ENCODE peak calls at places on chromosomes 2 and 18, in five cellular contexts. One of them, this sample, is unnamed. For H3K4me1, the result is how much of the 10 kb centered on the place peaks cover.

GRCh38 chr2:99878951-99879350 is 263.4 kb downstream of the AFF3 start:
- DNase-seq in cardiac muscle cell: peak
- DNase-seq in SK-N-SH: no peak
- DNase-seq in GM12878: no peak
- DNase-seq in fibroblast of lung: peak
- DNase-seq in this sample: no peak

GRCh38 chr2:220550995-220551702 is 923.7 kb downstream of the SLC4A3 start:
- DNase-seq in cardiac muscle cell: no peak
- DNase-seq in SK-N-SH: no peak
- DNase-seq in GM12878: no peak
- DNase-seq in fibroblast of lung: no peak
- DNase-seq in this sample: no peak

GRCh38 chr18:45335644-45336043 is 279.6 kb upstream of the SLC14A2 start:
- DNase-seq in cardiac muscle cell: no peak
- DNase-seq in SK-N-SH: no peak
- DNase-seq in GM12878: no peak
- DNase-seq in fibroblast of lung: no peak
- DNase-seq in this sample: no peak

GRCh38 chr2:138959031-138959430 is 178.8 kb upstream of the NXPH2 start:
- DNase-seq in cardiac muscle cell: no peak
- DNase-seq in SK-N-SH: no peak
- DNase-seq in GM12878: no peak
- DNase-seq in fibroblast of lung: no peak
- DNase-seq in this sample: no peak

GRCh38 chr2:102251042-102251848 is 60.1 kb upstream of the IL1RL1 start:
- DNase-seq in cardiac muscle cell: peak
- DNase-seq in SK-N-SH: peak
- DNase-seq in GM12878: no peak
- DNase-seq in fibroblast of lung: peak
- DNase-seq in this sample: peak

GRCh38 chr18:44896817-44897216 is 216.1 kb downstream of the SETBP1 start:
- DNase-seq in cardiac muscle cell: no peak
- DNase-seq in SK-N-SH: no peak
- DNase-seq in GM12878: no peak
- DNase-seq in fibroblast of lung: no peak
- DNase-seq in this sample: no peak

GRCh38 chr2:223735035-223735640 is 102.2 kb downstream of the AP1S3 start:
- DNase-seq in cardiac muscle cell: peak
- DNase-seq in SK-N-SH: no peak
- DNase-seq in GM12878: no peak
- DNase-seq in fibroblast of lung: peak
- DNase-seq in this sample: no peak

GRCh38 chr18:27844416-27844792 is 332.5 kb downstream of the CDH2 start:
- DNase-seq in cardiac muscle cell: peak
- DNase-seq in SK-N-SH: no peak
- DNase-seq in GM12878: no peak
- DNase-seq in fibroblast of lung: peak
- DNase-seq in this sample: no peak

GRCh38 chr2:238509151-238509820 is 82.6 kb downstream of the ASB1 start:
- DNase-seq in cardiac muscle cell: peak
- DNase-seq in SK-N-SH: no peak
- DNase-seq in GM12878: no peak
- DNase-seq in fibroblast of lung: peak
- DNase-seq in this sample: peak

GRCh38 chr2:205763708-205764501 is 81.6 kb downstream of the NRP2 start:
- DNase-seq in cardiac muscle cell: peak
- DNase-seq in SK-N-SH: peak
- DNase-seq in GM12878: no peak
- DNase-seq in fibroblast of lung: peak
- DNase-seq in this sample: peak

GRCh38 chr2:168160897-168161296 is 86.5 kb downstream of the STK39 start:
- DNase-seq in cardiac muscle cell: no peak
- DNase-seq in SK-N-SH: no peak
- DNase-seq in GM12878: no peak
- DNase-seq in fibroblast of lung: peak
- DNase-seq in this sample: peak

GRCh38 chr2:25972049-25972823 is 10.1 kb downstream of the KIF3C start:
- DNase-seq in cardiac muscle cell: peak
- DNase-seq in SK-N-SH: no peak
- DNase-seq in GM12878: no peak
- DNase-seq in fibroblast of lung: no peak
- DNase-seq in this sample: no peak

GRCh38 chr2:221588306-221588985 is 16.3 kb upstream of the EPHA4 start:
- DNase-seq in cardiac muscle cell: no peak
- DNase-seq in SK-N-SH: no peak
- DNase-seq in GM12878: no peak
- DNase-seq in fibroblast of lung: no peak
- DNase-seq in this sample: no peak

GRCh38 chr2:221529943-221530652 is 42.0 kb downstream of the EPHA4 start:
- DNase-seq in cardiac muscle cell: peak
- DNase-seq in SK-N-SH: no peak
- DNase-seq in GM12878: no peak
- DNase-seq in fibroblast of lung: peak
- DNase-seq in this sample: peak

GRCh38 chr2:133379159-133379558 is 189.1 kb downstream of the NCKAP5 start:
- DNase-seq in cardiac muscle cell: no peak
- DNase-seq in SK-N-SH: peak
- DNase-seq in GM12878: no peak
- DNase-seq in fibroblast of lung: peak
- DNase-seq in this sample: no peak

GRCh38 chr2:173288561-173288960 is 66.1 kb upstream of the CDCA7 start:
- DNase-seq in cardiac muscle cell: peak
- DNase-seq in SK-N-SH: no peak
- DNase-seq in GM12878: no peak
- DNase-seq in fibroblast of lung: peak
- DNase-seq in this sample: no peak

GRCh38 chr2:84865181-84865783 is 15.6 kb downstream of the TRABD2A start:
- DNase-seq in cardiac muscle cell: peak
- DNase-seq in SK-N-SH: no peak
- DNase-seq in GM12878: no peak
- DNase-seq in fibroblast of lung: peak
- DNase-seq in this sample: peak

GRCh38 chr2:227607969-227608368 is 6.7 kb downstream of the SCYGR3 start:
- DNase-seq in cardiac muscle cell: peak
- DNase-seq in SK-N-SH: no peak
- DNase-seq in GM12878: no peak
- DNase-seq in fibroblast of lung: no peak
- DNase-seq in this sample: no peak

GRCh38 chr2:106572541-106573148 is 85.5 kb downstream of the CD8B2 start:
- DNase-seq in cardiac muscle cell: peak
- DNase-seq in SK-N-SH: no peak
- DNase-seq in GM12878: no peak
- DNase-seq in fibroblast of lung: no peak
- DNase-seq in this sample: peak

GRCh38 chr2:27162151-27163121 is 13.6 kb downstream of the TCF23 start:
- DNase-seq in cardiac muscle cell: peak
- DNase-seq in SK-N-SH: no peak
- DNase-seq in GM12878: no peak
- DNase-seq in fibroblast of lung: peak
- DNase-seq in this sample: no peak

GRCh38 chr2:176492583-176492982 is 223.3 kb downstream of the MTX2 start:
- DNase-seq in cardiac muscle cell: no peak
- DNase-seq in SK-N-SH: no peak
- DNase-seq in GM12878: no peak
- DNase-seq in fibroblast of lung: no peak
- DNase-seq in this sample: no peak

GRCh38 chr2:176490061-176490861 is 221.0 kb downstream of the MTX2 start:
- DNase-seq in cardiac muscle cell: peak
- DNase-seq in SK-N-SH: peak
- DNase-seq in GM12878: no peak
- DNase-seq in fibroblast of lung: peak
- DNase-seq in this sample: no peak

GRCh38 chr2:176493909-176494308 is 224.7 kb downstream of the MTX2 start:
- DNase-seq in cardiac muscle cell: no peak
- DNase-seq in SK-N-SH: no peak
- DNase-seq in GM12878: no peak
- DNase-seq in fibroblast of lung: no peak
- DNase-seq in this sample: no peak

GRCh38 chr2:176493221-176493825 is 224.1 kb downstream of the MTX2 start:
- DNase-seq in cardiac muscle cell: no peak
- DNase-seq in SK-N-SH: no peak
- DNase-seq in GM12878: no peak
- DNase-seq in fibroblast of lung: no peak
- DNase-seq in this sample: peak

DNA sequence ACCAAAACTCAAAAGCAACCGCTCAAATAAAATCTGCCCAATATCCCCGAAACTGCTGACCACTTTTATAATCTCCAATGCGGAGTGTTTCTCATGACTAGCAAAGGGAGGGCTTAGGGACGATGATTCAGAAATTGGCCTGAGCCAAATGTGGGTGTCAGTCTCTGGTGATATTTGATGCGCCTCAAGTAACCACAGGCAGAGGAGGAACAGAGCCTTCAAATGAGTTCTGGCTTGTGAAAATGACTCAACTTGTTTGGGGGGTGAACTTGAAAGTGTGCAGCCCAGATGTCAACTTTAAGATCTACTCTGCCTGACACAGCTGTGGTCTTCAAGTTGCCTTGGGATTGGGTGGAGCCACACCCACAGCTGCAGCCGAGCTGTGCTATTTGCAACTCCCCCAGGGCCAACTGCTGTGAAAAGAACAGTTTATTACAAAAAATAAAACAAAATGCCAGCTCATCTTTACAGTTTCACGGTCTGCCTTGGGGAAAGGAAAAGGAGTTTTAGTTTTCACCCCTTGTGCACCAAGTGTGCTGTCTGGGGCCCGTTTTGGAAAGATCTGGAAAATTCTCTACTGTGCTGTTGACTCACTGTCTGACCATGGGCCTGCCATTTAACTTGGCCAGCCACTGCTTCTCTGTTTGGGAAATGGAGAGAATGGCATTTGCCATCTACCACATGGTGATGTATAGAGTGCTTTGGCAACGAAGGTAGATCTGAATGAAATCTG is 222.1 kb downstream of the MTX2 start:
- DNase-seq in cardiac muscle cell: peak
- DNase-seq in SK-N-SH: peak
- DNase-seq in GM12878: peak
- DNase-seq in fibroblast of lung: peak
- DNase-seq in this sample: peak
- H3K4me1 ChIP-seq in cardiac muscle cell: under half
- H3K4me1 ChIP-seq in SK-N-SH: under half
- H3K4me1 ChIP-seq in GM12878: under half
- H3K4me1 ChIP-seq in fibroblast of lung: under half
- H3K4me1 ChIP-seq in this sample: under half

GRCh38 chr2:88058226-88058625 is 2.6 kb upstream of the KRCC1 start:
- DNase-seq in cardiac muscle cell: no peak
- DNase-seq in SK-N-SH: no peak
- DNase-seq in GM12878: no peak
- DNase-seq in fibroblast of lung: no peak
- DNase-seq in this sample: no peak

GRCh38 chr2:88060907-88061275 is 5.3 kb upstream of the KRCC1 start:
- DNase-seq in cardiac muscle cell: no peak
- DNase-seq in SK-N-SH: no peak
- DNase-seq in GM12878: no peak
- DNase-seq in fibroblast of lung: no peak
- DNase-seq in this sample: no peak

GRCh38 chr2:88057437-88057844 is 1.9 kb upstream of the KRCC1 start:
- DNase-seq in cardiac muscle cell: peak
- DNase-seq in SK-N-SH: no peak
- DNase-seq in GM12878: no peak
- DNase-seq in fibroblast of lung: no peak
- DNase-seq in this sample: no peak

GRCh38 chr2:88061295-88061694 is 5.7 kb upstream of the KRCC1 start:
- DNase-seq in cardiac muscle cell: no peak
- DNase-seq in SK-N-SH: no peak
- DNase-seq in GM12878: no peak
- DNase-seq in fibroblast of lung: no peak
- DNase-seq in this sample: no peak

DNA sequence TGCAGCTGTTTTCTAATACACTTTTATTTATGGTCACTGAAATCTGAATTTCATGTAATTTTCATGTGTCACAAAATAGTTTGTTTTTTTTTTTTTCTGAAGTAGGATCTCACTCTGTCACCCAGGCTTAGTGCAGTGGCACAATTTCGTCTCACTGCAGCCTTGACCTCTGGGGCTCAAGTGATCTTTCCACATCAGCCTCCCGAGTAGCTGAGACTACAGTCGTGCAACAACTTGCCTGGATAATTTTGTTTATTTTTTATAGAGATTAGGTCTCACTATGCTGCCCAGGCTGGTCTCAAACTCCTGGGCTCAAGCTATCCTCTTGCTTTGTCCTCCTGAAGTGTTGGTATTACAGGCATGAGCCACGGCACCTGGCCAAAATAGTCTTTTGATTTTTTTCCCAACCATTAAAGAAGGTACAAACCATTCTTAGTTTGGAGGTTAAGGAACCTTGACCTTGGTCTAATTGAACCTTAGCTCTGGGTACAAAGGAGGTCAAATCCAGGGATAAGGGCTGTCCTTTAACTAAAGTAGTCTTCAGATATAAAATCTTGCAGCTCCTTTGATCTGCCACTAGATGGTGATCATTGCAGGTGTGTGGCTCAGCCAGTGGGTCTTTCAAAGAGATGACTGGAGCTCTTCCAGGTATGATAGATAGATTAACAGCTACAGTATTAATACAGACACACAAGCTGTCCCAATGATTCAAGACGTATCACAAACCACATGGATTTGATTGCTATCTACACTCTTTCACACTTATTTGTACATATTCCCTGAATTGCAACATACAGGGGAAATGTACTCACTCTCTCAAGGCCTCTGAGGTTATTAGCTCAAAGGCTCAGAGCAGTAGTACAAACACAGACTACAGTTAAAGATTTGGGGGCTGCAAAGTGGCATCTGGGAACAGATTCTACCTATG is 4.7 kb upstream of the KRCC1 start:
- DNase-seq in cardiac muscle cell: peak
- DNase-seq in SK-N-SH: peak
- DNase-seq in GM12878: no peak
- DNase-seq in fibroblast of lung: peak
- DNase-seq in this sample: peak
- H3K4me1 ChIP-seq in cardiac muscle cell: under half
- H3K4me1 ChIP-seq in SK-N-SH: under half
- H3K4me1 ChIP-seq in GM12878: under half
- H3K4me1 ChIP-seq in fibroblast of lung: under half
- H3K4me1 ChIP-seq in this sample: under half

GRCh38 chr2:113922335-113922734 is 32.4 kb downstream of the ACTR3 start:
- DNase-seq in cardiac muscle cell: no peak
- DNase-seq in SK-N-SH: no peak
- DNase-seq in GM12878: no peak
- DNase-seq in fibroblast of lung: no peak
- DNase-seq in this sample: no peak

GRCh38 chr2:113922784-113923183 is 32.9 kb downstream of the ACTR3 start:
- DNase-seq in cardiac muscle cell: no peak
- DNase-seq in SK-N-SH: no peak
- DNase-seq in GM12878: no peak
- DNase-seq in fibroblast of lung: no peak
- DNase-seq in this sample: no peak

GRCh38 chr2:113930448-113930847 is 40.6 kb downstream of the ACTR3 start:
- DNase-seq in cardiac muscle cell: no peak
- DNase-seq in SK-N-SH: no peak
- DNase-seq in GM12878: no peak
- DNase-seq in fibroblast of lung: no peak
- DNase-seq in this sample: no peak

GRCh38 chr2:113926314-113926713 is 36.4 kb downstream of the ACTR3 start:
- DNase-seq in cardiac muscle cell: no peak
- DNase-seq in SK-N-SH: no peak
- DNase-seq in GM12878: no peak
- DNase-seq in fibroblast of lung: no peak
- DNase-seq in this sample: no peak

GRCh38 chr2:113925884-113926283 is 36.0 kb downstream of the ACTR3 start:
- DNase-seq in cardiac muscle cell: no peak
- DNase-seq in SK-N-SH: no peak
- DNase-seq in GM12878: no peak
- DNase-seq in fibroblast of lung: no peak
- DNase-seq in this sample: no peak
- H3K4me1 ChIP-seq in cardiac muscle cell: under half
- H3K4me1 ChIP-seq in SK-N-SH: under half
- H3K4me1 ChIP-seq in GM12878: under half
- H3K4me1 ChIP-seq in fibroblast of lung: under half
- H3K4me1 ChIP-seq in this sample: under half

GRCh38 chr2:174336403-174337336 is 1.9 kb downstream of the SP9 start:
- DNase-seq in cardiac muscle cell: no peak
- DNase-seq in SK-N-SH: peak
- DNase-seq in GM12878: no peak
- DNase-seq in fibroblast of lung: no peak
- DNase-seq in this sample: peak
- H3K4me1 ChIP-seq in cardiac muscle cell: under half
- H3K4me1 ChIP-seq in SK-N-SH: under half
- H3K4me1 ChIP-seq in GM12878: under half
- H3K4me1 ChIP-seq in fibroblast of lung: under half
- H3K4me1 ChIP-seq in this sample: under half